ENCODE peak calls at places on chromosome 3, in four cellular contexts. One of them, this sample, is unnamed.
A peak's percentile ranks its signal among the peaks of the same experiment; 100 is the strongest.

GRCh38 chr3:58647661-58648141 is 18.9 kb downstream of the FAM3D start:
- DNase-seq in H1: no peak
- DNase-seq in GM12878: no peak
- DNase-seq in HepG2: no peak
- DNase-seq in this sample: no peak

GRCh38 chr3:71398157-71398836 is 185.2 kb downstream of the FOXP1 start:
- DNase-seq in HepG2: no peak
- DNase-seq in GM12878: no peak
- DNase-seq in H1: no peak
- DNase-seq in this sample: no peak

GRCh38 chr3:89380006-89380405 is 272.6 kb downstream of the EPHA3 start:
- DNase-seq in GM12878: no peak
- DNase-seq in H1: no peak
- DNase-seq in HepG2: no peak
- DNase-seq in this sample: no peak

GRCh38 chr3:125381743-125382142 is 6.6 kb upstream of the ZNF148 start:
- DNase-seq in GM12878: peak; percentile 43
- DNase-seq in HepG2: no peak
- DNase-seq in H1: no peak
- DNase-seq in this sample: no peak

GRCh38 chr3:85821130-85821756 is 862.5 kb downstream of the CADM2 start:
- DNase-seq in GM12878: no peak
- DNase-seq in HepG2: peak; percentile 23
- DNase-seq in H1: peak; percentile 13
- DNase-seq in this sample: peak; percentile 61

GRCh38 chr3:190522621-190523222 is 8.8 kb downstream of the IL1RAP start:
- DNase-seq in GM12878: no peak
- DNase-seq in H1: no peak
- DNase-seq in HepG2: no peak
- DNase-seq in this sample: no peak

GRCh38 chr3:34783881-34784280 is 855.4 kb upstream of the ARPP21 start:
- DNase-seq in HepG2: no peak
- DNase-seq in GM12878: no peak
- DNase-seq in H1: no peak
- DNase-seq in this sample: no peak

GRCh38 chr3:45123841-45124269 is 22.3 kb downstream of the CDCP1 start:
- DNase-seq in GM12878: no peak
- DNase-seq in HepG2: no peak
- DNase-seq in H1: peak; percentile 19
- DNase-seq in this sample: no peak

GRCh38 chr3:45881031-45882022 is 5.0 kb upstream of the CCR9 start:
- DNase-seq in H1: no peak
- DNase-seq in GM12878: no peak
- DNase-seq in HepG2: no peak
- DNase-seq in this sample: no peak

GRCh38 chr3:193563999-193564398 is 9.3 kb upstream of the ATP13A4 start:
- DNase-seq in H1: no peak
- DNase-seq in HepG2: peak; percentile 9
- DNase-seq in GM12878: no peak
- DNase-seq in this sample: no peak

GRCh38 chr3:182143903-182144302 is 432.2 kb downstream of the SOX2 start:
- DNase-seq in HepG2: no peak
- DNase-seq in H1: no peak
- DNase-seq in GM12878: no peak
- DNase-seq in this sample: no peak

GRCh38 chr3:88031543-88032148 is 27.2 kb downstream of the CGGBP1 start:
- DNase-seq in H1: no peak
- DNase-seq in GM12878: peak; percentile 26
- DNase-seq in HepG2: no peak
- DNase-seq in this sample: no peak

GRCh38 chr3:112894258-112894657 is 47.6 kb upstream of the CD200R1L start:
- DNase-seq in H1: peak; percentile 36
- DNase-seq in HepG2: no peak
- DNase-seq in GM12878: no peak
- DNase-seq in this sample: peak; percentile 42

GRCh38 chr3:42702066-42702951 is at the start of gene HHATL:
- DNase-seq in H1: no peak
- DNase-seq in GM12878: no peak
- DNase-seq in HepG2: no peak
- DNase-seq in this sample: no peak

GRCh38 chr3:123286308-123287023 is 84.7 kb downstream of the SEC22A start:
- DNase-seq in H1: peak; percentile 34
- DNase-seq in GM12878: no peak
- DNase-seq in HepG2: peak; percentile 48
- DNase-seq in this sample: peak; percentile 77

GRCh38 chr3:16377196-16377595 is 112.2 kb downstream of the OXNAD1 start:
- DNase-seq in HepG2: no peak
- DNase-seq in GM12878: peak; percentile 75
- DNase-seq in H1: no peak
- DNase-seq in this sample: no peak

GRCh38 chr3:125622381-125622788 is 27.1 kb upstream of the OSBPL11 start:
- DNase-seq in HepG2: no peak
- DNase-seq in GM12878: no peak
- DNase-seq in H1: no peak
- DNase-seq in this sample: no peak

GRCh38 chr3:141050913-141051632 is at the start of gene SPSB4:
- DNase-seq in GM12878: no peak
- DNase-seq in H1: peak; percentile 63
- DNase-seq in HepG2: peak; percentile 14
- DNase-seq in this sample: peak; percentile 87

GRCh38 chr3:156892701-156893100 is 66.5 kb downstream of the LEKR1 start:
- DNase-seq in H1: no peak
- DNase-seq in HepG2: peak; percentile 5
- DNase-seq in GM12878: no peak
- DNase-seq in this sample: no peak

GRCh38 chr3:71972031-71972430 is 187.1 kb upstream of the PROK2 start:
- DNase-seq in HepG2: no peak
- DNase-seq in H1: no peak
- DNase-seq in GM12878: no peak
- DNase-seq in this sample: no peak

GRCh38 chr3:22795917-22796316 is 407.2 kb upstream of the UBE2E2 start:
- DNase-seq in GM12878: no peak
- DNase-seq in HepG2: no peak
- DNase-seq in H1: no peak
- DNase-seq in this sample: no peak

GRCh38 chr3:169769287-169770181 is at the start of gene ACTRT3:
- DNase-seq in H1: no peak
- DNase-seq in HepG2: peak; percentile 39
- DNase-seq in GM12878: no peak
- DNase-seq in this sample: peak; percentile 63
- H3K9ac ChIP-seq in H1: peak within 1 kb of the TSS; percentile 47
- H3K9ac ChIP-seq in HepG2: peak within 1 kb of the TSS; percentile 61
- H3K9ac ChIP-seq in GM12878: peak within 1 kb of the TSS; percentile 80
- H3K9ac ChIP-seq in this sample: peak within 1 kb of the TSS; percentile 80

DNA sequence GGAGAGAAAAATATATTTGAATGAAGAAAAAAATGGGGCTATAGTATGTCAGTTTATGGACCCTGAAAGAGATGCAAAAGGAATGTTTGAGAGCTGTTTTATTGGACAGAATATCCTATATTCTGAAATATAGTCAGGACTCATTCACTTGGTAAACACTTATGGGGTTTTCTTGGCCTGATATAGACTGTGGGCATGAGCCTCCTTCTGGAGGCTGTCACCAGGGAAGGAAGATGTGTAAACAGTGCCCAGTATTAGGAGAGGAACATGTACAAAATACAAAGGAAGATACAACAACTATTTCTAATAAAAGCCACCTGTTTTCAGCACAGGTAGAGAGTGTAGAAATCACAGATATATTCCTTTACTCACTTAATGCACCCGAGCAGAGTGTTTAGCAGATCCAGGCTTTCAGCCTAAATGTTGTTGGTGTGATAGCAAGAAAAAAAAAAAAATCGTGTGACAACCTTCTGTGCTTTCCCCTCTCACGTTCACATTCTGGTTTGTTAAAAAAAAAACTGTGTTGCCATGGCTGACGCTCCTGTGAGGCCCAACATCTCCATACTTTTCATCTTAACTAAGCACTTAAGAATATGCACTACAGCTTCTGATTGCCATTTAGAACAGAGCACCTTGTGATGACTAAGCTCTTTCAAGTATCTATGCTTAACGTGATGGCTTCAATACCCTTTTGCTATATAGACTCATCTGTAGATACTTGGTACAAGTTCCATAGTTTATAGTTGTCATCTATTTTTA is 134.1 kb downstream of the MBNL1 start:
- DNase-seq in HepG2: no peak
- DNase-seq in GM12878: no peak
- DNase-seq in H1: no peak
- DNase-seq in this sample: no peak
- H3K4me1 ChIP-seq in HepG2: peaks cover 29% of the 10 kb centered on the region
- H3K4me1 ChIP-seq in GM12878: no peaks in the 10 kb centered on the region
- H3K4me1 ChIP-seq in H1: no peaks in the 10 kb centered on the region
- H3K4me1 ChIP-seq in this sample: no peaks in the 10 kb centered on the region

GRCh38 chr3:115660646-115661442 is 37.5 kb downstream of the GAP43 start:
- DNase-seq in HepG2: no peak
- DNase-seq in GM12878: no peak
- DNase-seq in H1: no peak
- DNase-seq in this sample: no peak
- TF ChIP-seq SUZ12 in HepG2: no peak
- TF ChIP-seq SUZ12 in GM12878: no peak
- TF ChIP-seq SUZ12 in H1: no peak
- TF ChIP-seq SUZ12 in this sample: no peak

GRCh38 chr3:8868996-8869395 is 94.3 kb downstream of the RAD18 start:
- DNase-seq in H1: no peak
- DNase-seq in GM12878: no peak
- DNase-seq in HepG2: no peak
- DNase-seq in this sample: no peak
- H3K9ac ChIP-seq in H1: no peak overlapping the region
- H3K9ac ChIP-seq in GM12878: no peak overlapping the region
- H3K9ac ChIP-seq in HepG2: no peak overlapping the region
- H3K9ac ChIP-seq in this sample: no peak overlapping the region

DNA sequence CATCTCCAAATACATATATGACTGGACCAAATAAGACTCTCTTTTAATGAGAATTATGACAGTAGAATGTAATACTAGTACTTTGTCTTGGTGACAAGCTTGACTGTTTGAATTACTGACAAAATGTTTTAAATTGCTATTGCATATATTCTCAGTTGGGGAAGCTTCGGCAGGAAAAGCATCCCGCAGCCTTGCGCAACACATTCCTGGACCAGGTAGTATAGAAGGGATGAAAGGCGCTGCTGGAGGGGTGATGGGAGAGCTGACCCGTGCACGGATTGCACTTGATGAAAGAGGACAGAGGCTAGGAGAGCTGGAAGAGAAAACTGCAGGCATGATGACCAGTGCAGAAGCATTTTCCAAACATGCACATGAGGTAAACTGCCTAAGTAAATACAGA is 127.6 kb downstream of the POLQ start:
- DNase-seq in H1: no peak
- DNase-seq in HepG2: no peak
- DNase-seq in GM12878: no peak
- DNase-seq in this sample: no peak
- H3K4me1 ChIP-seq in H1: no peaks in the 10 kb centered on the region
- H3K4me1 ChIP-seq in HepG2: no peaks in the 10 kb centered on the region
- H3K4me1 ChIP-seq in GM12878: no peaks in the 10 kb centered on the region
- H3K4me1 ChIP-seq in this sample: no peaks in the 10 kb centered on the region

DNA sequence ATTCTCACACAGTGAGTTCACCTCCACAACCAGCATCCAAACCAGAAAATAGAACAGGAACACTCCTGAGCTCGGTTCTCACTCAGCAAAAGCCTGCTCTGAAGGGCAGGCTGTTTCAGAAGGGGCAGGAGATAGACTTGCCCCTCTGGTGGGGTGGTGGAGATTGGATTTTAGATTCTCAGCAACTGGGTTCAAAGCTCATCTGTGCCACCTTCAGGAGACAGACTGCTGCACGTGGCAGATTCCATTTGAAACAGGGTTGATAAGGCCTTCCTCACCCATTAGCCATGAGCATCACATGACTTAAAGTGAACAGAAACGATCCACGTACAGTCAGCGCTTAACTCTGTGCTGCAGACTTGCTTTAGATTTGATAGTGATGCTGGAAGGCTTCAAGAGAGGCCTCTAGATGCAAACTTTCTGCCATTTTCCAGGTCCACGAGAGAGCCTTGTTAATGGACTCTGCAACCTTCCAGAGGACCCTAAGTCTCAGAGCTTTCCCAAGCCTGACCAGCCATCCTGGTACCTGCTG is 35.0 kb upstream of the MGLL start:
- DNase-seq in H1: no peak
- DNase-seq in GM12878: no peak
- DNase-seq in HepG2: no peak
- DNase-seq in this sample: no peak
- TF ChIP-seq SUZ12 in H1: no peak
- TF ChIP-seq SUZ12 in GM12878: no peak
- TF ChIP-seq SUZ12 in HepG2: no peak
- TF ChIP-seq SUZ12 in this sample: no peak

GRCh38 chr3:110267304-110267703 is 804.3 kb upstream of the NECTIN3 start:
- DNase-seq in HepG2: no peak
- DNase-seq in GM12878: no peak
- DNase-seq in H1: no peak
- DNase-seq in this sample: no peak

GRCh38 chr3:110261141-110261540 is 810.5 kb upstream of the NECTIN3 start:
- DNase-seq in H1: no peak
- DNase-seq in HepG2: no peak
- DNase-seq in GM12878: no peak
- DNase-seq in this sample: no peak

DNA sequence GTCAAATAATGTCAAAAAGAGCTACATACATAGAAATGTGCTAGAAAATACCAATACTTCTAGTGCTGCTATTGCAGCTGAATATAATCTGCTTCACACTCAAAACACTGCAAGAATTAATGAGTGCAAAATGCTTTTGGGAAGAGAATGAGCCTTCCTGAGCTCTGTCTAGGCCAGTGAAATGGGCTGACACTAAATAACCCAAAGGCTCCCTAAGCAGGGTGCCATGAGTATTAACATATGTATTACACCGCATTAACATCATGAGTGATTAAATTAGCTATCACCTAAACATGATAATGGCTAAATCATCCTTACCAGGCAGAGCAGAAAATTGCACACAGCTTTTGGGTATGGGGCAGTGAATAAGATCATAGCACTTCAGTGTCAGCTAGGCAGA is 806.3 kb upstream of the NECTIN3 start:
- DNase-seq in HepG2: no peak
- DNase-seq in GM12878: no peak
- DNase-seq in H1: no peak
- DNase-seq in this sample: no peak
- H3K9ac ChIP-seq in HepG2: no peak overlapping the region
- H3K9ac ChIP-seq in GM12878: no peak overlapping the region
- H3K9ac ChIP-seq in H1: no peak overlapping the region
- H3K9ac ChIP-seq in this sample: no peak overlapping the region

GRCh38 chr3:126993436-126993835 is 10.5 kb downstream of the PLXNA1 start:
- DNase-seq in GM12878: no peak
- DNase-seq in HepG2: no peak
- DNase-seq in H1: no peak
- DNase-seq in this sample: no peak

GRCh38 chr3:126995254-126995770 is 12.4 kb downstream of the PLXNA1 start:
- DNase-seq in GM12878: no peak
- DNase-seq in HepG2: no peak
- DNase-seq in H1: no peak
- DNase-seq in this sample: no peak

GRCh38 chr3:126995926-126996512 is 13.1 kb downstream of the PLXNA1 start:
- DNase-seq in GM12878: no peak
- DNase-seq in HepG2: no peak
- DNase-seq in H1: no peak
- DNase-seq in this sample: no peak

GRCh38 chr3:126992776-126993175 is 9.9 kb downstream of the PLXNA1 start:
- DNase-seq in H1: no peak
- DNase-seq in GM12878: no peak
- DNase-seq in HepG2: no peak
- DNase-seq in this sample: no peak

GRCh38 chr3:126994661-126995161 is 11.8 kb downstream of the PLXNA1 start:
- DNase-seq in GM12878: no peak
- DNase-seq in HepG2: no peak
- DNase-seq in H1: no peak
- DNase-seq in this sample: no peak
- H3K4me1 ChIP-seq in GM12878: no peaks in the 10 kb centered on the region
- H3K4me1 ChIP-seq in HepG2: no peaks in the 10 kb centered on the region
- H3K4me1 ChIP-seq in H1: no peaks in the 10 kb centered on the region
- H3K4me1 ChIP-seq in this sample: peaks cover 27% of the 10 kb centered on the region

This sample was measured in NT2/D1.